ENCODE peak calls at places on chromosomes 13 and 19, in four cellular contexts. D is mucosa of descending colon, F is DND-41, U is gastrocnemius medialis. T is an unnamed sample.

GRCh38 chr13:51230473-51231105 is 8.4 kb downstream of the FAM124A start:
- DNase-seq in D (no peak), F (no peak), U (no peak), T (no peak)

GRCh38 chr13:51562011-51562671 is 22.1 kb upstream of the WDFY2 start:
- DNase-seq in D (no peak), F (no peak), U (no peak), T (no peak)

GRCh38 chr19:3683405-3683865 is 16.8 kb downstream of the PIP5K1C start:
- DNase-seq in D (no peak), F (no peak), U (no peak), T (no peak)

GRCh38 chr19:38252935-38253691 is 3.1 kb downstream of the PPP1R14A start:
- DNase-seq in D (no peak), F (no peak), U (no peak), T (peak)

GRCh38 chr13:98598043-98598442 is 21.1 kb upstream of the STK24 start:
- DNase-seq in D (no peak), F (no peak), U (no peak), T (no peak)

GRCh38 chr13:81172603-81173002 is 831.7 kb upstream of the SPRY2 start:
- DNase-seq in D (no peak), F (no peak), U (no peak), T (no peak)

GRCh38 chr13:91136806-91137205 is 210.7 kb upstream of the MIR17HG start:
- DNase-seq in D (no peak), F (no peak), U (no peak), T (no peak)

GRCh38 chr13:77789386-77789785 is 91.9 kb downstream of the SLAIN1 start:
- DNase-seq in D (no peak), F (no peak), U (no peak), T (no peak)

GRCh38 chr13:44903596-44903995 is 85.7 kb downstream of the NUFIP1 start:
- DNase-seq in D (peak), F (no peak), U (peak), T (peak)

GRCh38 chr19:3818479-3818878 is 32.3 kb upstream of the MATK start:
- DNase-seq in D (no peak), F (no peak), U (no peak), T (no peak)

GRCh38 chr19:18321729-18322091 is 1.2 kb downstream of the LSM4 start:
- DNase-seq in D (no peak), F (peak), U (no peak), T (no peak)

GRCh38 chr13:93268327-93269028 is 41.9 kb downstream of the GPC6 start:
- DNase-seq in D (no peak), F (no peak), U (no peak), T (no peak)

GRCh38 chr13:99687728-99688397 is 186.6 kb downstream of the TM9SF2 start:
- DNase-seq in D (no peak), F (no peak), U (no peak), T (no peak)

GRCh38 chr13:109366521-109366920 is 419.9 kb downstream of the IRS2 start:
- DNase-seq in D (no peak), F (no peak), U (no peak), T (no peak)

GRCh38 chr19:6739884-6740588 is 556 bp downstream of the TRIP10 start:
- DNase-seq in D (peak), F (no peak), U (peak), T (peak)

GRCh38 chr13:90201198-90201597 is 1146.3 kb upstream of the MIR17HG start:
- DNase-seq in D (no peak), F (no peak), U (no peak), T (no peak)

GRCh38 chr19:56538761-56539263 is at the start of gene ZFP28:
- DNase-seq in D (peak), F (peak), U (no peak), T (peak)

GRCh38 chr13:75797256-75797655 is 161.1 kb downstream of the LMO7 start:
- DNase-seq in D (no peak), F (no peak), U (no peak), T (no peak)

GRCh38 chr13:73273737-73274136 is 214.9 kb downstream of the KLF5 start:
- DNase-seq in D (no peak), F (no peak), U (no peak), T (no peak)

GRCh38 chr13:36814465-36814864 is 4.6 kb upstream of the RFXAP start:
- DNase-seq in D (no peak), F (peak), U (no peak), T (no peak)

GRCh38 chr13:43036386-43037220 is 13.2 kb downstream of the DNAJC15 start:
- DNase-seq in D (no peak), F (no peak), U (no peak), T (no peak)

GRCh38 chr19:1774999-1775772 is 21.9 kb downstream of the ONECUT3 start:
- DNase-seq in D (no peak), F (peak), U (no peak), T (no peak)

GRCh38 chr19:1779604-1779973 is 26.3 kb downstream of the ONECUT3 start:
- DNase-seq in D (no peak), F (no peak), U (no peak), T (no peak)

GRCh38 chr19:1776606-1777147 is 23.4 kb downstream of the ONECUT3 start:
- DNase-seq in D (no peak), F (no peak), U (no peak), T (no peak)

GRCh38 chr19:1775951-1776605 is 22.8 kb downstream of the ONECUT3 start:
- DNase-seq in D (no peak), F (no peak), U (no peak), T (no peak)

GRCh38 chr19:1777149-1777548 is 23.8 kb downstream of the ONECUT3 start:
- DNase-seq in D (no peak), F (no peak), U (no peak), T (no peak)
- H3K4me3 ChIP-seq in D (no peak), F (no peak), U (no peak), T (no peak)

GRCh38 chr19:5052515-5052914 is 83.6 kb downstream of the KDM4B start:
- DNase-seq in D (no peak), F (no peak), U (no peak), T (no peak)
- TF ChIP-seq CTCF in D (no peak), F (no peak), U (no peak), T (no peak)

GRCh38 chr13:112010714-112011113 is 56.2 kb upstream of the SOX1 start:
- DNase-seq in D (no peak), F (no peak), U (no peak), T (no peak)
- H3K4me3 ChIP-seq in D (no peak), F (no peak), U (no peak), T (no peak)

DNA sequence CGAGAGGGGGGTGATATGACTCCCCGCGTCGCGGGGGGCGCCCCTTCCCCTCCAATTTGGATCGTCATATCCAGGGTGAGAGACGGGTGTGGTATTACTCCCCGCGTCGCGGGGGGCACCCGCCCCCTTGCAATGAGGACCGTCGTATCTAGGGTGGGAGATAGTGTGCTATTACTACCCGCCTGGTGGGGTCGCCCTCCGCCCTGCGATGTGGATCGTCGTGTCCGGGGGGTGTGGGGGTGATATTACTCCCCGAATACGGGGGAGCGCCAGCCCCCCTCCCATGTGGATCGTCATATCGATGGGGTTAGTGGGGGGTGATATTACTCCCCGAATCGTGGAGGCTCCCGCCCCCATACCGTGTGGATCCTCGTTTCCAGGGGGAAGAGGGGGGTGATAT is 29.2 kb upstream of the RGCC start:
- DNase-seq in D (no peak), F (no peak), U (no peak), T (peak)
- TF ChIP-seq CTCF in D (no peak), F (no peak), U (no peak), T (peak)

GRCh38 chr19:48714759-48715261 is 4.7 kb downstream of the MAMSTR start:
- DNase-seq in D (peak), F (no peak), U (no peak), T (no peak)

GRCh38 chr19:48715276-48715675 is 4.2 kb downstream of the MAMSTR start:
- DNase-seq in D (no peak), F (no peak), U (no peak), T (peak)

GRCh38 chr19:48718711-48719231 is 754 bp downstream of the MAMSTR start:
- DNase-seq in D (peak), F (no peak), U (no peak), T (no peak)

GRCh38 chr19:48715681-48716171 is 3.8 kb downstream of the MAMSTR start:
- DNase-seq in D (peak), F (no peak), U (no peak), T (no peak)

GRCh38 chr19:48717059-48717395 is 2.5 kb downstream of the MAMSTR start:
- DNase-seq in D (peak), F (no peak), U (no peak), T (no peak)
- H3K4me3 ChIP-seq in D (no peak), F (no peak), U (peak), T (peak)

DNA sequence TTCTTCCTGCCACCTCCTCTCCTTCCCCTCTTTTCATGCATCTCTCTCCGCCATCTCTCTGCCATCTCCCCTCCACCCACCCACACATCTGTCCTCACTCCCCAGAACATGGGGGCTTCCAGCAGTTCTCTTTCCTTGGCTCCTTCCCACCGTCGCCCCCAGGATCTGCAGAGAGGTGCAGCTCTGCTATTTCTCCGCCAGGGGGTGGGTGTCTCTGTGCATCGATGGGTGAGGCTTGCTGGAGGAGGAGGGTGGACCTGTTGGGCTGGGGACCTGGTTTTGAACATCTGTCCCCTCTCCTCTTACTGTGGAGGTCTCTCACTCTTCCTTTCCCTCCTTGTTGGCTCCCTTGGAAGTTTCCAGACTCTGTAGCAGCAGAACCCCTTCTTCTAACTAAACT is 51.7 kb downstream of the MYH14 start:
- DNase-seq in D (no peak), F (no peak), U (no peak), T (no peak)
- TF ChIP-seq CTCF in D (no peak), F (no peak), U (no peak), T (no peak)

DNA sequence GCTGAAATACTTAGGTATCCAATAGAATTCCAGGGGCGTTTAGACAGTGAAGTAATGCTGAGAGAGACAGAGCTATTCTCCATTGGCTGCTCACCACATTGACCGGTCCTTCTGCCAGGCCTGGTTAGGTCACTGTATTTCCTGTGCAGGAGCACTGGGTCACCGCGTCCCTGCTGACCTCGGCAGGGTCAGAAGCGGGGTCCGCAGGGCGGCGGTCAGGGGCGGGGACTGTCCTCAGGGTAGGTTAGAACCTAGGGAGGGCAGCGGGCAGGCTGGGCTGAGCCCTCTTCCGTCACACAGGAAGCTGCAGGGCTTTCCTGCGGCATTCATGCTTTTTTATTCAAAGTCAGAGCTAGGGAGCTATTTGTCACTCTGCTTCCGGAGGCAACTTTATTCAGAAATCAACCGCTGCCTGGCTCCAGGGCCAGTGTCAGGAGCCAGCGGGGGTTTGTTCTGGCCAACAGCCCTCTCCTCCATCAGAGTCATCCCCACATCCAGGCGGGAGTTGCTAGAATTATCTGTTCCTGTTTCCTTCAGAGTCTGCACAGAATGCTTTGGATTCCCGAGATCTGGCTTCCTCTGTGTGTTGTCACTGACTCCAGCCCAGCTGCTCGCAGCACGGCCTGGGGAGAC is 81.3 kb upstream of the WASF3 start:
- DNase-seq in D (no peak), F (no peak), U (no peak), T (no peak)
- H3K4me3 ChIP-seq in D (no peak), F (no peak), U (no peak), T (peak)

DNA sequence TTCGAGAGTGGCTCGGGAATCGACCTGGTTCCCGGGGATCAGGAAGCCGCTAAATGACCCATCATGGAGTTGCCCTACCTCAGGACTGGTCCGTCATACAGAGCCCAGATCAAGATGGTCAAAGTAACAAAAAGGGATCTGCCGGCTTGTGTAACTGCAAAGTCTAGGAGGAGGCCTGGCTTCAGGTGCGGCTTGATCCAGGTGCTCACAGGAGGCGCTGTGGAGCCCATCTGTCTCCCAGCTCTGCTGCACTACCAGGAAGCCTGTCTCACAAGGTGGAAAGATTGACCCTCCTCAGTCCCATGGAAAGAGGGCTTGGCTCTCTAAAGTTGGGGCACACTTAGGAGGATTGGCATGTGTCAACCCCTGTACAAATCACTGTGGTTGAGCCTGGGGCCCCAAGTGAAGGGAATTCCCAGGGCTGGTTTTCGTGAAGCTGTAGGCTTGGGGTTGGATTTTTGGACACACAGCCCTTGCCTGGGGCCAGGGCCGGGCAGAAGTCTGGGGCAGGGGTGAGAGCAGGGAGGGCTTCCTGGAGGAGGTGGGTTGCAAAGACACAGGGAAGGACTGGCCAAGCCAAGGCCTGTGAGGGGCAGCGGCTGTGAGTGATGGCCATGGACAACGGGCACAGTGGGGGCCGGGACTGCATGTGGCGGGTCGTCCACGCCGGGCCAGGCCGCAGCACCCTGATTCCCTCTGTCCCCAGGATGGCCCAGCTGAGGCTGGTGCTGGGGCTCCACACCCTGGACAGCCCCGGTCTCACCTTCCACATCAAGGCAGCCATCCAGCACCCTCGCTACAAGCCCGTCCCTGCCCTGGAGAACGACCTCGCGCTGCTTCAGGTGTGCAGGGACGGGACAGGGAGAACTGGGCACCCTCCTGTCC is 4.2 kb downstream of the GZMM start:
- DNase-seq in D (peak), F (no peak), U (no peak), T (no peak)
- TF ChIP-seq CTCF in D (no peak), F (no peak), U (no peak), T (no peak)

GRCh38 chr19:16124953-16125352 is 13.3 kb downstream of the RAB8A start:
- DNase-seq in D (no peak), F (no peak), U (no peak), T (no peak)
- H3K4me3 ChIP-seq in D (no peak), F (no peak), U (no peak), T (no peak)